ENCODE peak calls at places on chromosomes 2 and 18, in four cellular contexts. L is HTR-8/SVneo, R is WERI-Rb-1, U is RKO. J is an unnamed sample.

GRCh38 chr2:170224692-170225091 is 46.7 kb downstream of the MYO3B start:
- DNase-seq in R (no peak), L (no peak), U (no peak), J (no peak)

GRCh38 chr2:174286172-174286571 is 37.8 kb upstream of the OLA1 start:
- DNase-seq in R (no peak), U (no peak), L (no peak), J (no peak)

GRCh38 chr18:3923750-3924149 is 473.8 kb downstream of the TGIF1 start:
- DNase-seq in U (no peak), R (no peak), L (no peak), J (no peak)

GRCh38 chr2:170816499-170817246 is at the start of gene GAD1:
- DNase-seq in U (peak), L (peak), R (peak), J (peak)

GRCh38 chr2:19899853-19900525 is 1.8 kb downstream of the TTC32 start:
- DNase-seq in U (peak), L (no peak), R (no peak), J (no peak)

GRCh38 chr2:43139996-43140621 is 86.3 kb downstream of the ZFP36L2 start:
- DNase-seq in L (no peak), R (no peak), U (no peak), J (no peak)

GRCh38 chr2:202133556-202134245 is 60.6 kb downstream of the KIAA2012 start:
- DNase-seq in R (no peak), U (no peak), L (no peak), J (no peak)

GRCh38 chr2:217054791-217055190 is 194.9 kb upstream of the TNP1 start:
- DNase-seq in U (no peak), L (no peak), R (peak), J (no peak)

GRCh38 chr2:112087346-112088020 is 32.4 kb downstream of the TMEM87B start:
- DNase-seq in R (no peak), U (no peak), L (no peak), J (no peak)

GRCh38 chr2:120519469-120519868 is 173.5 kb downstream of the INHBB start:
- DNase-seq in L (no peak), R (no peak), U (no peak), J (no peak)

GRCh38 chr2:198861080-198861479 is 596.7 kb downstream of the SATB2 start:
- DNase-seq in L (no peak), U (no peak), R (no peak), J (no peak)

GRCh38 chr2:222688912-222689311 is 17.5 kb downstream of the MOGAT1 start:
- DNase-seq in U (no peak), L (no peak), R (no peak), J (no peak)

GRCh38 chr2:153388246-153388645 is 90.3 kb downstream of the RPRM start:
- DNase-seq in R (no peak), L (no peak), U (no peak), J (no peak)

GRCh38 chr2:161761160-161761559 is 136.9 kb downstream of the SLC4A10 start:
- DNase-seq in L (no peak), R (no peak), U (no peak), J (no peak)

GRCh38 chr18:53478155-53478554 is 746.3 kb downstream of the MBD2 start:
- DNase-seq in U (no peak), L (no peak), R (no peak), J (no peak)

GRCh38 chr2:166197446-166197845 is 69.6 kb upstream of the SCN1A start:
- DNase-seq in L (no peak), U (no peak), R (no peak), J (no peak)

GRCh38 chr2:68749345-68749744 is 14.7 kb downstream of the ARHGAP25 start:
- DNase-seq in R (no peak), L (no peak), U (no peak), J (no peak)

GRCh38 chr2:129480790-129481189 is 498.7 kb upstream of the RAB6C start:
- DNase-seq in R (no peak), U (no peak), L (no peak), J (no peak)

GRCh38 chr2:9057939-9058761 is 54.7 kb upstream of the MBOAT2 start:
- DNase-seq in U (no peak), L (no peak), R (no peak), J (peak)

GRCh38 chr2:15159751-15160177 is 401.4 kb downstream of the NBAS start:
- DNase-seq in U (peak), L (peak), R (peak), J (peak)

GRCh38 chr2:219419331-219420197 is 1.4 kb downstream of the DES start:
- DNase-seq in U (no peak), L (no peak), R (no peak), J (no peak)

GRCh38 chr18:7596133-7596532 is 29.0 kb downstream of the PTPRM start:
- DNase-seq in U (no peak), R (no peak), L (no peak), J (no peak)

J was measured in HCT116.